ENCODE peak calls at places on chromosomes 5 and 9, in six cellular contexts. One of them, this sample, is unnamed.
A peak's percentile ranks its signal among the peaks of the same experiment; 100 is the strongest.

GRCh38 chr9:97767891-97768290 is 70.8 kb upstream of the XPA start:
- DNase-seq in left ventricle myocardium inferior: no peak
- DNase-seq in CD4-positive, alpha-beta T cell: no peak
- DNase-seq in foreskin fibroblast: no peak
- DNase-seq in stimulated activated CD8-positive, alpha-beta memory T cell treated with anti-CD3 and anti-CD28 coated beads, Interleukin-12 subunit alpha, Interleukin-12 subunit beta, amount 100 ng/mL, for 4 hours: no peak
- DNase-seq in activated T-cell treated with anti-CD3 and anti-CD28 coated beads, Interleukin-2, amount 50 U/mL, for 72 hours: no peak
- DNase-seq in this sample: no peak

GRCh38 chr9:72623156-72623555 is 101.7 kb downstream of the TMC1 start:
- DNase-seq in left ventricle myocardium inferior: no peak
- DNase-seq in CD4-positive, alpha-beta T cell: no peak
- DNase-seq in foreskin fibroblast: no peak
- DNase-seq in stimulated activated CD8-positive, alpha-beta memory T cell treated with anti-CD3 and anti-CD28 coated beads, Interleukin-12 subunit alpha, Interleukin-12 subunit beta, amount 100 ng/mL, for 4 hours: no peak
- DNase-seq in activated T-cell treated with anti-CD3 and anti-CD28 coated beads, Interleukin-2, amount 50 U/mL, for 72 hours: no peak
- DNase-seq in this sample: no peak

GRCh38 chr5:132566657-132567056 is 9.9 kb downstream of the RAD50 start:
- DNase-seq in left ventricle myocardium inferior: no peak
- DNase-seq in CD4-positive, alpha-beta T cell: no peak
- DNase-seq in foreskin fibroblast: no peak
- DNase-seq in stimulated activated CD8-positive, alpha-beta memory T cell treated with anti-CD3 and anti-CD28 coated beads, Interleukin-12 subunit alpha, Interleukin-12 subunit beta, amount 100 ng/mL, for 4 hours: no peak
- DNase-seq in activated T-cell treated with anti-CD3 and anti-CD28 coated beads, Interleukin-2, amount 50 U/mL, for 72 hours: no peak
- DNase-seq in this sample: no peak

GRCh38 chr9:87875839-87876545 is 6.7 kb upstream of the SPATA31E1 start:
- DNase-seq in left ventricle myocardium inferior: no peak
- DNase-seq in CD4-positive, alpha-beta T cell: no peak
- DNase-seq in foreskin fibroblast: no peak
- DNase-seq in stimulated activated CD8-positive, alpha-beta memory T cell treated with anti-CD3 and anti-CD28 coated beads, Interleukin-12 subunit alpha, Interleukin-12 subunit beta, amount 100 ng/mL, for 4 hours: no peak
- DNase-seq in activated T-cell treated with anti-CD3 and anti-CD28 coated beads, Interleukin-2, amount 50 U/mL, for 72 hours: no peak
- DNase-seq in this sample: no peak

GRCh38 chr5:181235323-181235688 is 8.4 kb downstream of the RACK1 start:
- DNase-seq in left ventricle myocardium inferior: no peak
- DNase-seq in CD4-positive, alpha-beta T cell: no peak
- DNase-seq in foreskin fibroblast: no peak
- DNase-seq in stimulated activated CD8-positive, alpha-beta memory T cell treated with anti-CD3 and anti-CD28 coated beads, Interleukin-12 subunit alpha, Interleukin-12 subunit beta, amount 100 ng/mL, for 4 hours: no peak
- DNase-seq in activated T-cell treated with anti-CD3 and anti-CD28 coated beads, Interleukin-2, amount 50 U/mL, for 72 hours: no peak
- DNase-seq in this sample: no peak

GRCh38 chr5:100900142-100900795 is 2.8 kb downstream of the ST8SIA4 start:
- DNase-seq in left ventricle myocardium inferior: peak; percentile 26
- DNase-seq in CD4-positive, alpha-beta T cell: peak; percentile 16
- DNase-seq in foreskin fibroblast: peak; percentile 18
- DNase-seq in stimulated activated CD8-positive, alpha-beta memory T cell treated with anti-CD3 and anti-CD28 coated beads, Interleukin-12 subunit alpha, Interleukin-12 subunit beta, amount 100 ng/mL, for 4 hours: peak; percentile 41
- DNase-seq in activated T-cell treated with anti-CD3 and anti-CD28 coated beads, Interleukin-2, amount 50 U/mL, for 72 hours: peak; percentile 69
- DNase-seq in this sample: peak; percentile 71

GRCh38 chr9:37371565-37372464 is 50.7 kb upstream of the GRHPR start:
- DNase-seq in left ventricle myocardium inferior: no peak
- DNase-seq in CD4-positive, alpha-beta T cell: no peak
- DNase-seq in foreskin fibroblast: no peak
- DNase-seq in stimulated activated CD8-positive, alpha-beta memory T cell treated with anti-CD3 and anti-CD28 coated beads, Interleukin-12 subunit alpha, Interleukin-12 subunit beta, amount 100 ng/mL, for 4 hours: no peak
- DNase-seq in activated T-cell treated with anti-CD3 and anti-CD28 coated beads, Interleukin-2, amount 50 U/mL, for 72 hours: no peak
- DNase-seq in this sample: peak; percentile 26

GRCh38 chr9:120924698-120925534 is 1.7 kb downstream of the TRAF1 start:
- DNase-seq in left ventricle myocardium inferior: no peak
- DNase-seq in CD4-positive, alpha-beta T cell: no peak
- DNase-seq in foreskin fibroblast: no peak
- DNase-seq in stimulated activated CD8-positive, alpha-beta memory T cell treated with anti-CD3 and anti-CD28 coated beads, Interleukin-12 subunit alpha, Interleukin-12 subunit beta, amount 100 ng/mL, for 4 hours: peak; percentile 9
- DNase-seq in activated T-cell treated with anti-CD3 and anti-CD28 coated beads, Interleukin-2, amount 50 U/mL, for 72 hours: peak; percentile 47
- DNase-seq in this sample: no peak

GRCh38 chr9:137053944-137054931 is at the start of gene ENTPD2:
- DNase-seq in left ventricle myocardium inferior: no peak
- DNase-seq in CD4-positive, alpha-beta T cell: no peak
- DNase-seq in foreskin fibroblast: no peak
- DNase-seq in stimulated activated CD8-positive, alpha-beta memory T cell treated with anti-CD3 and anti-CD28 coated beads, Interleukin-12 subunit alpha, Interleukin-12 subunit beta, amount 100 ng/mL, for 4 hours: peak; percentile 42
- DNase-seq in activated T-cell treated with anti-CD3 and anti-CD28 coated beads, Interleukin-2, amount 50 U/mL, for 72 hours: peak; percentile 49
- DNase-seq in this sample: peak; percentile 74

GRCh38 chr5:80254767-80255424 is 952 bp downstream of the SERINC5 start:
- DNase-seq in left ventricle myocardium inferior: no peak
- DNase-seq in CD4-positive, alpha-beta T cell: peak; percentile 17
- DNase-seq in foreskin fibroblast: peak; percentile 56
- DNase-seq in stimulated activated CD8-positive, alpha-beta memory T cell treated with anti-CD3 and anti-CD28 coated beads, Interleukin-12 subunit alpha, Interleukin-12 subunit beta, amount 100 ng/mL, for 4 hours: no peak
- DNase-seq in activated T-cell treated with anti-CD3 and anti-CD28 coated beads, Interleukin-2, amount 50 U/mL, for 72 hours: peak; percentile 39
- DNase-seq in this sample: no peak

GRCh38 chr5:42745426-42745825 is 11.2 kb upstream of the CCDC152 start:
- DNase-seq in left ventricle myocardium inferior: no peak
- DNase-seq in CD4-positive, alpha-beta T cell: no peak
- DNase-seq in foreskin fibroblast: peak; percentile 12
- DNase-seq in stimulated activated CD8-positive, alpha-beta memory T cell treated with anti-CD3 and anti-CD28 coated beads, Interleukin-12 subunit alpha, Interleukin-12 subunit beta, amount 100 ng/mL, for 4 hours: no peak
- DNase-seq in activated T-cell treated with anti-CD3 and anti-CD28 coated beads, Interleukin-2, amount 50 U/mL, for 72 hours: no peak
- DNase-seq in this sample: no peak

GRCh38 chr5:128304121-128304520 is 220.6 kb downstream of the SLC12A2 start:
- DNase-seq in left ventricle myocardium inferior: no peak
- DNase-seq in CD4-positive, alpha-beta T cell: no peak
- DNase-seq in foreskin fibroblast: peak; percentile 73
- DNase-seq in stimulated activated CD8-positive, alpha-beta memory T cell treated with anti-CD3 and anti-CD28 coated beads, Interleukin-12 subunit alpha, Interleukin-12 subunit beta, amount 100 ng/mL, for 4 hours: no peak
- DNase-seq in activated T-cell treated with anti-CD3 and anti-CD28 coated beads, Interleukin-2, amount 50 U/mL, for 72 hours: no peak
- DNase-seq in this sample: no peak

GRCh38 chr5:175718401-175719108 is 60.7 kb downstream of the HRH2 start:
- DNase-seq in left ventricle myocardium inferior: peak; percentile 68
- DNase-seq in CD4-positive, alpha-beta T cell: peak; percentile 20
- DNase-seq in foreskin fibroblast: peak; percentile 18
- DNase-seq in stimulated activated CD8-positive, alpha-beta memory T cell treated with anti-CD3 and anti-CD28 coated beads, Interleukin-12 subunit alpha, Interleukin-12 subunit beta, amount 100 ng/mL, for 4 hours: peak; percentile 28
- DNase-seq in activated T-cell treated with anti-CD3 and anti-CD28 coated beads, Interleukin-2, amount 50 U/mL, for 72 hours: peak; percentile 56
- DNase-seq in this sample: peak; percentile 37

GRCh38 chr5:138968601-138969000 is 93.5 kb upstream of the LRRTM2 start:
- DNase-seq in left ventricle myocardium inferior: no peak
- DNase-seq in CD4-positive, alpha-beta T cell: no peak
- DNase-seq in foreskin fibroblast: no peak
- DNase-seq in stimulated activated CD8-positive, alpha-beta memory T cell treated with anti-CD3 and anti-CD28 coated beads, Interleukin-12 subunit alpha, Interleukin-12 subunit beta, amount 100 ng/mL, for 4 hours: no peak
- DNase-seq in activated T-cell treated with anti-CD3 and anti-CD28 coated beads, Interleukin-2, amount 50 U/mL, for 72 hours: no peak
- DNase-seq in this sample: no peak

GRCh38 chr9:1231998-1232919 is 182.1 kb downstream of the DMRT2 start:
- DNase-seq in left ventricle myocardium inferior: peak; percentile 61
- DNase-seq in CD4-positive, alpha-beta T cell: no peak
- DNase-seq in foreskin fibroblast: peak; percentile 89
- DNase-seq in stimulated activated CD8-positive, alpha-beta memory T cell treated with anti-CD3 and anti-CD28 coated beads, Interleukin-12 subunit alpha, Interleukin-12 subunit beta, amount 100 ng/mL, for 4 hours: no peak
- DNase-seq in activated T-cell treated with anti-CD3 and anti-CD28 coated beads, Interleukin-2, amount 50 U/mL, for 72 hours: no peak
- DNase-seq in this sample: peak; percentile 73

GRCh38 chr5:106172681-106173532 is 1497.8 kb downstream of the EFNA5 start:
- DNase-seq in left ventricle myocardium inferior: no peak
- DNase-seq in CD4-positive, alpha-beta T cell: no peak
- DNase-seq in foreskin fibroblast: no peak
- DNase-seq in stimulated activated CD8-positive, alpha-beta memory T cell treated with anti-CD3 and anti-CD28 coated beads, Interleukin-12 subunit alpha, Interleukin-12 subunit beta, amount 100 ng/mL, for 4 hours: no peak
- DNase-seq in activated T-cell treated with anti-CD3 and anti-CD28 coated beads, Interleukin-2, amount 50 U/mL, for 72 hours: no peak
- DNase-seq in this sample: no peak

GRCh38 chr9:4079906-4080305 is 220.0 kb downstream of the GLIS3 start:
- DNase-seq in left ventricle myocardium inferior: no peak
- DNase-seq in CD4-positive, alpha-beta T cell: no peak
- DNase-seq in foreskin fibroblast: no peak
- DNase-seq in stimulated activated CD8-positive, alpha-beta memory T cell treated with anti-CD3 and anti-CD28 coated beads, Interleukin-12 subunit alpha, Interleukin-12 subunit beta, amount 100 ng/mL, for 4 hours: no peak
- DNase-seq in activated T-cell treated with anti-CD3 and anti-CD28 coated beads, Interleukin-2, amount 50 U/mL, for 72 hours: no peak
- DNase-seq in this sample: no peak